ENCODE peak calls at places on chromosomes 2 and 18, in eight cellular contexts. O, A, H, Q, M, C, N and V are unnamed samples. For H3K27me3, the result is how much of the 10 kb centered on the place peaks cover.

GRCh38 chr2:55111570-55112228 is 61.4 kb upstream of the RTN4 start:
- DNase-seq in O (peak), A (peak), H (peak), Q (peak), M (peak), C (peak), N (peak), V (no peak)

GRCh38 chr2:28681216-28681981 is 70.2 kb upstream of the PPP1CB start:
- DNase-seq in O (no peak), A (no peak), H (no peak), Q (no peak), M (no peak), C (peak), N (no peak), V (no peak)

GRCh38 chr2:134360750-134361487 is 107.0 kb downstream of the MGAT5 start:
- DNase-seq in O (no peak), A (no peak), H (no peak), Q (peak), M (no peak), C (peak), N (no peak), V (no peak)

GRCh38 chr2:25373269-25373981 is 31.7 kb upstream of the DNMT3A start:
- DNase-seq in O (peak), A (no peak), H (no peak), Q (peak), M (no peak), C (no peak), N (no peak), V (peak)

GRCh38 chr18:12637901-12638633 is 19.8 kb downstream of the SPIRE1 start:
- DNase-seq in O (no peak), A (peak), H (no peak), Q (no peak), M (no peak), C (no peak), N (no peak), V (no peak)

GRCh38 chr2:216057688-216058193 is 23.9 kb downstream of the PECR start:
- DNase-seq in O (no peak), A (no peak), H (no peak), Q (no peak), M (no peak), C (no peak), N (no peak), V (peak)

GRCh38 chr2:124027182-124027581 is 2.1 kb downstream of the CNTNAP5 start:
- DNase-seq in O (no peak), A (peak), H (peak), Q (no peak), M (no peak), C (peak), N (no peak), V (no peak)

GRCh38 chr2:46392561-46393351 is 86.6 kb upstream of the TMEM247 start:
- DNase-seq in O (no peak), A (no peak), H (no peak), Q (no peak), M (no peak), C (no peak), N (no peak), V (no peak)

GRCh38 chr18:12256946-12257345 is 2.8 kb downstream of the CIDEA start:
- DNase-seq in O (no peak), A (peak), H (no peak), Q (peak), M (no peak), C (no peak), N (no peak), V (no peak)

GRCh38 chr18:46283268-46283667 is 179.1 kb downstream of the HAUS1 start:
- DNase-seq in O (no peak), A (no peak), H (no peak), Q (no peak), M (no peak), C (no peak), N (no peak), V (no peak)

GRCh38 chr2:238895361-238895882 is 47.5 kb downstream of the TWIST2 start:
- DNase-seq in O (no peak), A (no peak), H (no peak), Q (no peak), M (no peak), C (no peak), N (no peak), V (no peak)

GRCh38 chr18:77065221-77065981 is 67.2 kb downstream of the MBP start:
- DNase-seq in O (peak), A (peak), H (no peak), Q (peak), M (peak), C (peak), N (no peak), V (no peak)

GRCh38 chr2:188096910-188097309 is 194.8 kb upstream of the GULP1 start:
- DNase-seq in O (no peak), A (no peak), H (no peak), Q (no peak), M (no peak), C (no peak), N (no peak), V (no peak)

GRCh38 chr2:12287220-12287751 is 429.4 kb upstream of the TRIB2 start:
- DNase-seq in O (no peak), A (peak), H (no peak), Q (no peak), M (peak), C (peak), N (no peak), V (no peak)

GRCh38 chr2:182550234-182550633 is 123.4 kb upstream of the PDE1A start:
- DNase-seq in O (no peak), A (no peak), H (no peak), Q (no peak), M (no peak), C (no peak), N (no peak), V (no peak)

GRCh38 chr2:85706604-85707296 is 12.6 kb downstream of the GNLY start:
- DNase-seq in O (peak), A (no peak), H (no peak), Q (peak), M (no peak), C (no peak), N (no peak), V (no peak)

GRCh38 chr2:134640494-134640893 is 78.3 kb downstream of the TMEM163 start:
- DNase-seq in O (no peak), A (no peak), H (no peak), Q (no peak), M (no peak), C (no peak), N (no peak), V (no peak)

DNA sequence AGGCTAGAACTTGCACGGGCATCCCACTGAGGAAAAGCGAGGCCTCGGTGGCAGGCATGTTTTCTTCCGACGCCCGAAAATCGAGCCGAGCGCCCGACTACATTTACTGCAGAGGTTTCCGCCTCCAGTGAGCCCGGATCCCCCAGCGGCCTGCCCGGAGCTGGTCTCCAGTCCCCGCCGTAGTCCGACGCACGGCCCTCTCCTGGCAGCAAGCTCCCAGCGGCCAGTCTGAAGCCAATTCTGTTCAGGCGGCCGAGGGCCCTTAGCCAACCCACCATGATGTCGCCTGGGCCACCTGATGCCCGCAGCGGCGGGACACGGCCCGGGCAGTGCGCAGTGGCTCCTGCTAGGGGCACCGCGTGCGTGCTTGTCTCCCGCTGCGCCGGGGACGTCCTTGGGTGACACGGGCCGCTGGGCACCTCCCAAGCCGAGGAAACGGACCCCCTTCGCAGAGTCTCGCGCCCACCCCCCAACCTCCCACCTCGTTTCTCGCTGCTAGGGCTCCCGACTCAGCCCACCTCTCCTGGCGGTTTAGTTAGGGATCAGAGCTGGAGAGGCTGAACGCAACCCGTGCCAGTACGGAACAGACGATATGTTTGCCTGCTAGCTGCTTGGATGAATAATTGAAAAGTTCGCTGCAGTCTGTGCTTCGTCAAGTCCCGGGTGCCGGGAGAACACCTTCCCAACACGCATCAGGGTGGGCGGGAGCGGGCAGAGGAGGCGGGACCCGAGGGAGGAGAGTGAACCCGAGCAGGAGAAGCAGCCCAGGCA is 5.3 kb downstream of the ONECUT2 start:
- DNase-seq in O (peak), A (no peak), H (no peak), Q (no peak), M (no peak), C (no peak), N (no peak), V (no peak)
- H3K27me3 ChIP-seq in O (half or more), A (under half), H (under half), Q (under half), M (half or more), C (half or more), N (half or more), V (half or more)

GRCh38 chr2:27250652-27251379 is 12.0 kb downstream of the SLC30A3 start:
- DNase-seq in O (no peak), A (no peak), H (no peak), Q (no peak), M (no peak), C (no peak), N (no peak), V (no peak)

GRCh38 chr2:27249077-27249890 is 13.6 kb downstream of the SLC30A3 start:
- DNase-seq in O (no peak), A (peak), H (no peak), Q (no peak), M (no peak), C (no peak), N (no peak), V (no peak)

GRCh38 chr2:27247893-27248292 is 15.0 kb downstream of the SLC30A3 start:
- DNase-seq in O (no peak), A (no peak), H (no peak), Q (no peak), M (no peak), C (no peak), N (no peak), V (no peak)

GRCh38 chr2:27251786-27252185 is 11.1 kb downstream of the SLC30A3 start:
- DNase-seq in O (no peak), A (no peak), H (no peak), Q (no peak), M (no peak), C (no peak), N (no peak), V (no peak)

DNA sequence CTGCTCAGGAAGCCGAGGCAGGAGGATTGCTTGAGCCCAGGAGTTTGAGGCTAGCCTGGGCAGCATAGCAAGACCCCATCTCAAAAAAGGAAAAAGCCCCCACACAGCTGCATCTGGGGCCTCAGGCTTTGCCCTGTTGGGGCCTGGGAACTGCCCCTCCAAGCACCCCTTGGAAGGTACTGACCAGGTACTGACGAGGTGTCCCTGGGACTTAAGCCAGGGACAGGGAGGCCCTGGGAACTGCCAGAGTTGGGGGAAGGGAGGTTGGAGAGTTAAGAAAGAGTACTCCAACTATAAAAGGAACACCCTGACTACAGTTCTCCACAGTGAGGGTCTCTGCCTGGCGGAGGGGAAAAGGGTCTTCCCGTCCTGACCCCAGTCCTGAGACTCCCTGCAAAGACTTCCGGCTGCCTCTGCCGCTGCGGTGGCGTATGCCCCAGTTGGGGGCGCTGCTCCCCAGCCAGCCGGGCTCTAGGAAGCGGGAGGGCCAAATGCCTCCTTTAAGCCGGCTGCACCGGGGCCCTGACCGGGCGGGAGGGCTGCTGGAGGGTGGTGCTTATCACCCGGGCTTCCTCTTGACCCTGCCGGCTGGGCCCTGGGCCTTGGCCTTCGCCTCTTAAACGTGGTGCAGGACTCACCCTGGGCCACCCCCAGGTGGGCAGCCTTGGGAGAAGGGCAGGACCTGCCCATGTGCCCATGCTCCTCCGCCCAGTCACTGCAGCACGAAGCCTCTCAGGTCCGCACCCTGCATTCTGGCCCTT is 12.8 kb downstream of the SLC30A3 start:
- DNase-seq in O (peak), A (peak), H (peak), Q (peak), M (peak), C (peak), N (no peak), V (peak)
- TF ChIP-seq CTCF in O (peak), A (peak), H (peak), Q (peak), M (peak), C (peak), N (no peak), V (peak)

DNA sequence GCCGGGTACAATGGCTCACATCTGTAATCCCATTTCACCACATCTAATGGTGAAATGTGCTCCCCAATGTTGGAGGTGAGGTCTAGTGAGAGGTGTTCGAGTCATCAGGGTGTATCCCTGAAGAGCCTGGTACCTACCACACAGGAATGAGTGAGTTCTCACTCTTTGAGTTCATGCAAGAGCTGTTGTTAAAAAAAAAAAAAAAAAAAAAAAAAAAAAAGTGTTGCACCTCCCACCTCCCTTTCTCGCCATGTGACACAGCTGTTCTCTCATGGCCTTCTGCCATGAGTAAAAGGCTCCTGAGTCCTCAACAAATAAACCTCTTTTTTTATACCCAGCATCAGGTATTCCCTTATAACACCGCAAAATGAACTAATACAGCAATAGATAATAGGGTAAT is 106.3 kb downstream of the C2orf74 start:
- DNase-seq in O (no peak), A (peak), H (no peak), Q (no peak), M (no peak), C (no peak), N (no peak), V (no peak)
- H3K27me3 ChIP-seq in O (under half), A (under half), H (under half), Q (under half), M (under half), C (under half), N (under half), V (under half)

GRCh38 chr18:79487198-79488165 is 91.8 kb downstream of the NFATC1 start:
- DNase-seq in O (peak), A (no peak), H (no peak), Q (peak), M (no peak), C (no peak), N (peak), V (no peak)
- TF ChIP-seq CTCF in O (no peak), A (no peak), H (no peak), Q (no peak), M (no peak), C (no peak), N (no peak), V (no peak)

DNA sequence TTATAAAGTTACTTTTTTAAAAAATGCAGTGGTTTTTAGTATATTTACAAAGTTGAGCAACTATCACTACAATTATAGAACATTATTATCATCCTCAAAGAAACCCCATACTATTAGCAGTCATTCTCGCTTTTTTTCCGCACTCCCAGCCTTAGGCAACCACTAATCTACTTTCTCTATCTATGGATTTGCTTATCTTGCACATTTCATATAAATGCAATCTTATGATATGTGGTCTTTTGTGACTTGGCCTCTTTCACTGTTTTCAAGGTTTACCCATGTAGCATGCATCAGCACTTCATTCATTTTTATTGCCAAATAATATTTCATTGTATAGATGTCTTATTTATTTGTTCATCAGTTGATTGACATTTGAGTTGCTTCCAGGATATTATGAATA is 273.4 kb downstream of the AGPS start:
- DNase-seq in O (no peak), A (no peak), H (no peak), Q (no peak), M (no peak), C (no peak), N (no peak), V (no peak)
- H3K27me3 ChIP-seq in O (under half), A (under half), H (under half), Q (under half), M (under half), C (under half), N (under half), V (under half)

DNA sequence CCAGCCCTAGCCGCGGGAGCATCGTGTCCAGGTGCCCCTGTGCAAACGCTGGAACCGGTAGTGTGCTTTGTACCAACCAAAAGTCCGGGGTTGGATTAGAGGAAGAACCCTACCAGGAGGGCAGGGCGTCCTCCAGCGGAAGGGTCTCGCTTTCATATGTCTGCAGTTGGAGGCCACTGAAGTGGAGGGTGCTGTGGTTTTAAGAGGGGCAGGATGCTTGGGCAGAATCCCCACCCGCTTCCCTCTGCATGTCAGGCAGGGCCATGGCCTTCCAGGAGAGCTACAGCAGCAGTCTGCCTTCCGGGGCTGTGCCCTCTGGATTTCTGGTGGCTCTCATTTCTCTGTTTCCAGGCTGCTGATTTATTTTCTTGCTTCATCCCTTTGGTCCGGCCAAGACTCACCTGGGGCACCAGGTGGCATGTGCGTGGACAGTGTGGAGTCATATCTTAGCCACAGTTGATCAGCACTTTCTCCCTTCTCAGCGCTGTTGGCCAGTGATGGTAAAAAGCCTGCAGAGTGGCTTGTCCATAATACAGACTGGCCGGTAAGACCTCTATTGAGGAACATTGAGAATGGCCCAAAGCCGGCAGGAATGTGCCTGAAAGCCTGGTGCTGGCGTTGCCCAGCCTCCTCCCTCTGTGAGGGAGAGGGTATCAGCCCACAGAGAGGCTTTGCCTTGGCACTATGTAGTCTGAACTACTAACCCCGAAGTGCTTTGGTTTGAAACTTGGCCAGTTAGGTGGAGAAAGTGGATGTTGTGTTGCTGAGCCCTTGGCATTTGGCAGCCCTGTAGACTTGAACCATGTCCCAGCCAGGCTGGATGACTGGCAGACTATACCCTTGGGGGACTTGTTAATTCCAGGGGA is 1.8 kb downstream of the AGAP1 start:
- DNase-seq in O (no peak), A (peak), H (no peak), Q (no peak), M (no peak), C (no peak), N (no peak), V (no peak)
- TF ChIP-seq CTCF in O (no peak), A (no peak), H (peak), Q (no peak), M (no peak), C (no peak), N (peak), V (no peak)